ENCODE peak calls at places on chromosomes 6 and 20, in five cellular contexts. D is heart right ventricle; H is foreskin keratinocyte; E is MM.1S; B is CD8-positive, alpha-beta T cell. T is an unnamed sample.

GRCh38 chr6:20353134-20353533 is 48.5 kb upstream of the E2F3 start:
- DNase-seq in E (no peak), D (no peak), B (no peak), H (no peak), T (no peak)

GRCh38 chr6:148747493-148748160 is 797 bp downstream of the UST start:
- DNase-seq in D (peak), B (peak), E (no peak), H (peak), T (peak)

GRCh38 chr20:50870572-50871161 is 60.6 kb downstream of the ADNP start:
- DNase-seq in E (no peak), H (no peak), D (no peak), B (no peak), T (no peak)

GRCh38 chr6:16759646-16760535 is 1.4 kb downstream of the ATXN1 start:
- DNase-seq in E (peak), B (peak), D (peak), H (peak), T (peak)

GRCh38 chr6:71726121-71726520 is 160.2 kb upstream of the RIMS1 start:
- DNase-seq in B (no peak), D (no peak), H (no peak), E (no peak), T (no peak)

GRCh38 chr6:72048080-72048479 is 161.7 kb downstream of the RIMS1 start:
- DNase-seq in E (no peak), B (no peak), H (no peak), D (no peak), T (no peak)

GRCh38 chr20:8646026-8646425 is 422.9 kb upstream of the PLCB4 start:
- DNase-seq in E (no peak), B (no peak), D (no peak), H (peak), T (no peak)

GRCh38 chr20:52103469-52103910 is 88.1 kb downstream of the ZFP64 start:
- DNase-seq in D (no peak), E (no peak), B (no peak), H (peak), T (no peak)

GRCh38 chr6:48087448-48087847 is 23.5 kb downstream of the PTCHD4 start:
- DNase-seq in B (no peak), D (no peak), H (no peak), E (no peak), T (no peak)

GRCh38 chr6:48084201-48084600 is 26.8 kb downstream of the PTCHD4 start:
- DNase-seq in H (no peak), D (no peak), B (no peak), E (no peak), T (no peak)

GRCh38 chr6:48080227-48081009 is 30.6 kb downstream of the PTCHD4 start:
- DNase-seq in D (no peak), B (no peak), H (no peak), E (no peak), T (no peak)

GRCh38 chr6:48086187-48086586 is 24.8 kb downstream of the PTCHD4 start:
- DNase-seq in B (no peak), H (no peak), D (no peak), E (no peak), T (no peak)

GRCh38 chr6:48085131-48085741 is 25.8 kb downstream of the PTCHD4 start:
- DNase-seq in B (no peak), E (no peak), H (no peak), D (no peak), T (no peak)
- H3K27ac ChIP-seq in B (no peak), E (no peak), H (no peak), D (no peak), T (no peak)

GRCh38 chr6:34544052-34544604 is 12.0 kb downstream of the SPDEF start:
- DNase-seq in H (no peak), E (no peak), B (no peak), D (no peak), T (peak)
- H3K27ac ChIP-seq in H (no peak), E (no peak), B (no peak), D (no peak), T (no peak)

DNA sequence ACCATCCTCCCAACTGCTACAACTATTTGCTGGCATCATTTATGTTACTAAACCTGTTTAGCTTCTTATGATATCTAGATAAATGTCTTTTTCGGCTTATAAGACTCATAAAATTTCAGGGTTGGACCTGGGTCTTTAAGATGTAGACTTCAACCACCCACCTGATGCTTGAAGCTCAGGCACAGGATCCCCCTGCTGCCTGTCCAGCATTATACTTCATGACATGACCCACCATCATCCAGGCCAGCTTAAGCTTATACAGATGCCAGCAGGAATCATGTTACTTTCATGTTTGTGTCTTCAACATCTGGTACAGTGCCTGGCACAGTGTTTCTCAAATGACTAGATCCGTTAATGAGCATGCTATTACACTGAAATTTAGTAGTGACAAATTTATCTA is 47.4 kb downstream of the SLC17A5 start:
- DNase-seq in B (no peak), H (no peak), E (no peak), D (no peak), T (no peak)
- H3K27ac ChIP-seq in B (no peak), H (no peak), E (no peak), D (no peak), T (no peak)

GRCh38 chr20:62350629-62351422 is 16.3 kb downstream of the LAMA5 start:
- DNase-seq in H (no peak), B (peak), E (no peak), D (peak), T (peak)
- H3K27ac ChIP-seq in H (peak), B (no peak), E (no peak), D (no peak), T (peak)

T was measured in upper lobe of left lung.